ENCODE peak calls at places on chromosomes 11 and 22, in ten cellular contexts. One of them, this sample, is unnamed.

GRCh38 chr11:103109818-103110388 is 677 bp downstream of the DYNC2H1 start:
- DNase-seq in ovary: no peak
- DNase-seq in body of pancreas: no peak
- DNase-seq in A549: no peak
- DNase-seq in right lobe of liver: no peak
- DNase-seq in stomach: no peak
- DNase-seq in NB4: no peak
- DNase-seq in transverse colon: no peak
- DNase-seq in gastrocnemius medialis: no peak
- DNase-seq in heart left ventricle: no peak
- DNase-seq in this sample: peak

GRCh38 chr11:70140859-70141489 is 62.1 kb upstream of the FADD start:
- DNase-seq in ovary: no peak
- DNase-seq in body of pancreas: no peak
- DNase-seq in A549: no peak
- DNase-seq in right lobe of liver: no peak
- DNase-seq in stomach: no peak
- DNase-seq in NB4: no peak
- DNase-seq in transverse colon: no peak
- DNase-seq in gastrocnemius medialis: no peak
- DNase-seq in heart left ventricle: no peak
- DNase-seq in this sample: no peak

GRCh38 chr22:24325105-24325757 is 54.6 kb downstream of the SPECC1L start:
- DNase-seq in ovary: no peak
- DNase-seq in body of pancreas: peak
- DNase-seq in A549: peak
- DNase-seq in right lobe of liver: no peak
- DNase-seq in stomach: no peak
- DNase-seq in NB4: peak
- DNase-seq in transverse colon: no peak
- DNase-seq in gastrocnemius medialis: no peak
- DNase-seq in heart left ventricle: no peak
- DNase-seq in this sample: no peak

GRCh38 chr11:43410394-43410793 is 51.7 kb downstream of the TTC17 start:
- DNase-seq in ovary: no peak
- DNase-seq in body of pancreas: peak
- DNase-seq in A549: no peak
- DNase-seq in right lobe of liver: no peak
- DNase-seq in stomach: no peak
- DNase-seq in NB4: no peak
- DNase-seq in transverse colon: peak
- DNase-seq in gastrocnemius medialis: no peak
- DNase-seq in heart left ventricle: no peak
- DNase-seq in this sample: no peak

GRCh38 chr11:86279713-86280112 is 22.3 kb upstream of the HIKESHI start:
- DNase-seq in ovary: no peak
- DNase-seq in body of pancreas: no peak
- DNase-seq in A549: no peak
- DNase-seq in right lobe of liver: no peak
- DNase-seq in stomach: no peak
- DNase-seq in NB4: no peak
- DNase-seq in transverse colon: no peak
- DNase-seq in gastrocnemius medialis: no peak
- DNase-seq in heart left ventricle: no peak
- DNase-seq in this sample: no peak

GRCh38 chr11:36996795-36997194 is 398.8 kb upstream of the RAG2 start:
- DNase-seq in ovary: no peak
- DNase-seq in body of pancreas: no peak
- DNase-seq in A549: no peak
- DNase-seq in right lobe of liver: no peak
- DNase-seq in stomach: no peak
- DNase-seq in NB4: no peak
- DNase-seq in transverse colon: no peak
- DNase-seq in gastrocnemius medialis: no peak
- DNase-seq in heart left ventricle: no peak
- DNase-seq in this sample: no peak

GRCh38 chr11:38788591-38788990 is 2190.6 kb upstream of the RAG2 start:
- DNase-seq in ovary: no peak
- DNase-seq in body of pancreas: no peak
- DNase-seq in A549: no peak
- DNase-seq in right lobe of liver: no peak
- DNase-seq in stomach: no peak
- DNase-seq in NB4: no peak
- DNase-seq in transverse colon: no peak
- DNase-seq in gastrocnemius medialis: no peak
- DNase-seq in heart left ventricle: no peak
- DNase-seq in this sample: no peak

GRCh38 chr11:112227002-112227401 is 774 bp downstream of the PTS start:
- DNase-seq in ovary: no peak
- DNase-seq in body of pancreas: no peak
- DNase-seq in A549: peak
- DNase-seq in right lobe of liver: no peak
- DNase-seq in stomach: no peak
- DNase-seq in NB4: peak
- DNase-seq in transverse colon: no peak
- DNase-seq in gastrocnemius medialis: no peak
- DNase-seq in heart left ventricle: no peak
- DNase-seq in this sample: no peak

GRCh38 chr11:87368876-87369480 is 331.2 kb downstream of the TMEM135 start:
- DNase-seq in ovary: no peak
- DNase-seq in body of pancreas: no peak
- DNase-seq in A549: no peak
- DNase-seq in right lobe of liver: no peak
- DNase-seq in stomach: no peak
- DNase-seq in NB4: no peak
- DNase-seq in transverse colon: no peak
- DNase-seq in gastrocnemius medialis: no peak
- DNase-seq in heart left ventricle: no peak
- DNase-seq in this sample: no peak

GRCh38 chr11:29300441-29300840 is 716.4 kb downstream of the KCNA4 start:
- DNase-seq in ovary: no peak
- DNase-seq in body of pancreas: no peak
- DNase-seq in A549: no peak
- DNase-seq in right lobe of liver: no peak
- DNase-seq in stomach: no peak
- DNase-seq in NB4: no peak
- DNase-seq in transverse colon: no peak
- DNase-seq in gastrocnemius medialis: no peak
- DNase-seq in heart left ventricle: no peak
- DNase-seq in this sample: no peak

GRCh38 chr22:32043391-32043790 is 330 bp downstream of the SLC5A1 start:
- DNase-seq in ovary: no peak
- DNase-seq in body of pancreas: no peak
- DNase-seq in A549: no peak
- DNase-seq in right lobe of liver: no peak
- DNase-seq in stomach: no peak
- DNase-seq in NB4: no peak
- DNase-seq in transverse colon: no peak
- DNase-seq in gastrocnemius medialis: no peak
- DNase-seq in heart left ventricle: no peak
- DNase-seq in this sample: no peak

GRCh38 chr22:28002863-28003565 is 84.0 kb upstream of the PITPNB start:
- DNase-seq in ovary: no peak
- DNase-seq in body of pancreas: no peak
- DNase-seq in A549: no peak
- DNase-seq in right lobe of liver: no peak
- DNase-seq in stomach: no peak
- DNase-seq in NB4: peak
- DNase-seq in transverse colon: no peak
- DNase-seq in gastrocnemius medialis: no peak
- DNase-seq in heart left ventricle: no peak
- DNase-seq in this sample: no peak

GRCh38 chr11:11782532-11783110 is 59.2 kb upstream of the USP47 start:
- DNase-seq in ovary: no peak
- DNase-seq in body of pancreas: peak
- DNase-seq in A549: no peak
- DNase-seq in right lobe of liver: no peak
- DNase-seq in stomach: peak
- DNase-seq in NB4: no peak
- DNase-seq in transverse colon: peak
- DNase-seq in gastrocnemius medialis: peak
- DNase-seq in heart left ventricle: no peak
- DNase-seq in this sample: no peak

DNA sequence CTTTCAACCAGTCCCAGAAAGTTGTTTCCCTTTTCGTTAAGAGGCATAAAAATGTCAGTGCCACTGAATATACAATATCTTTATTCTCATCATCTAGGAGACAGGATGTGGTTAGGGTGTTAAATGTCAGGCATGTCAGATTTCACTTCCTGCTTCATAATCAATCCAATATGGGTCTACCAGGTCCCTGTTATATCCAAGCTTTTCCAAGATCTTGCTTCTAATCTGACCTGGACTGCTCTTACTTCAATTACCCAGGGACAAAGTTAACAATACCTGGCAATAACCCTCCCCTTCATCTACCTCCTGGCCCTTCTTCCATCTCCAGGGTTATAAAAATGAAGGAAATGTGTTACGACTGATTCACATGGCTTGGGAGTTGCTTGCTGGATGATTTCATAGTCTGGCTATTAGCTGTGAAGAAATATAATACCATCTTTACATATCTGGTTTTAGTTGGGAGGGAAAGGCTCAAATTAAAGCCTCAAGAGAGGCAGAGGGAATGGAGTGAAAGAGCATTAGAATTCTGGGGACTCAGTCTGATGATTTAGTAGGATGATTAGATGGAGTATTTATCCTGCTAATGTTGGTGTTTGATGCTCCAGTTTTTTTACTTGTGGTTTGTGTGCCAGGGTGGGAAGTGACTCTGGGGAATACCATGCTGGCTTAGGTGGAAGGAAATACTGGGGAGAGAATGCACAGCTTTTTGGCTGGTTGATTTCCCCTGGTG is 534.3 kb downstream of the ETS1 start:
- DNase-seq in ovary: no peak
- DNase-seq in body of pancreas: no peak
- DNase-seq in A549: no peak
- DNase-seq in right lobe of liver: no peak
- DNase-seq in stomach: no peak
- DNase-seq in NB4: peak
- DNase-seq in transverse colon: no peak
- DNase-seq in gastrocnemius medialis: no peak
- DNase-seq in heart left ventricle: no peak
- DNase-seq in this sample: no peak
- H3K4me3 ChIP-seq in ovary: no peak
- H3K4me3 ChIP-seq in body of pancreas: no peak
- H3K4me3 ChIP-seq in A549: no peak
- H3K4me3 ChIP-seq in right lobe of liver: no peak
- H3K4me3 ChIP-seq in stomach: no peak
- H3K4me3 ChIP-seq in NB4: no peak
- H3K4me3 ChIP-seq in transverse colon: no peak
- H3K4me3 ChIP-seq in gastrocnemius medialis: no peak
- H3K4me3 ChIP-seq in heart left ventricle: no peak
- H3K4me3 ChIP-seq in this sample: no peak

DNA sequence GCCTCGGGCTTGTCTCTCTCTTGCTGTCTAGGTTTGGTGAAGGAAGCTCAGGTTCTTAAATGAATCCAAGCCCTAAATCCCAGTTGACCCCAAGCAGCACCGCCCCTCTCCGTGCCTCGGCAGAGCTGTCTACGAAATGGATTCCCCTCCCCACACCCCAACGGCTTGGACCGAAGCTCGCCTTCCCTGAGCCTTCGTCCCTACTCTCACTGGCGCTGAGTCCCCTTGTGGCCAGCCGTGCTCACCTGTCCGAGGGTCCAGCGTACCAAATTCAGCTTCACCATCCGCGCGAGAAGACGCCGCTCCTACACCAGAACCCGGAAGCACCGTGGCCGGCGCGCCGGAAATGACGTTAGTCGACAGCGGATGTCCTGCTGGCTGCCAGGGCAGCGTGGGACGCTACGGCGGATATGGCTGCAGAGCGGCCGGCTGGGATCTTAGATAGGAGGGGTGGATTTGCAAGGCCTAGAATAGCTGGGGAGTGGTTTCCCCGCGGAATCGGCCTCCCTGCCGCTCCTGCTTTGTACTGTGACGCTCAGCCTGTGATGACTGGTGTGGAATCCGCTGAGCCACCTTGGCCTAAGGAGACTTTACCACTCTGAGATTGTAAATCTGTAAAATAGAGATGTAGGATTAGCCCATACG is at the start of gene TFIP11:
- DNase-seq in ovary: peak
- DNase-seq in body of pancreas: peak
- DNase-seq in A549: peak
- DNase-seq in right lobe of liver: peak
- DNase-seq in stomach: peak
- DNase-seq in NB4: peak
- DNase-seq in transverse colon: peak
- DNase-seq in gastrocnemius medialis: peak
- DNase-seq in heart left ventricle: peak
- DNase-seq in this sample: peak
- TF ChIP-seq POLR2A in ovary: peak
- TF ChIP-seq POLR2A in body of pancreas: peak
- TF ChIP-seq POLR2A in A549: peak
- TF ChIP-seq POLR2A in right lobe of liver: peak
- TF ChIP-seq POLR2A in stomach: no peak
- TF ChIP-seq POLR2A in NB4: peak
- TF ChIP-seq POLR2A in transverse colon: peak
- TF ChIP-seq POLR2A in gastrocnemius medialis: peak
- TF ChIP-seq POLR2A in heart left ventricle: no peak
- TF ChIP-seq POLR2A in this sample: peak

DNA sequence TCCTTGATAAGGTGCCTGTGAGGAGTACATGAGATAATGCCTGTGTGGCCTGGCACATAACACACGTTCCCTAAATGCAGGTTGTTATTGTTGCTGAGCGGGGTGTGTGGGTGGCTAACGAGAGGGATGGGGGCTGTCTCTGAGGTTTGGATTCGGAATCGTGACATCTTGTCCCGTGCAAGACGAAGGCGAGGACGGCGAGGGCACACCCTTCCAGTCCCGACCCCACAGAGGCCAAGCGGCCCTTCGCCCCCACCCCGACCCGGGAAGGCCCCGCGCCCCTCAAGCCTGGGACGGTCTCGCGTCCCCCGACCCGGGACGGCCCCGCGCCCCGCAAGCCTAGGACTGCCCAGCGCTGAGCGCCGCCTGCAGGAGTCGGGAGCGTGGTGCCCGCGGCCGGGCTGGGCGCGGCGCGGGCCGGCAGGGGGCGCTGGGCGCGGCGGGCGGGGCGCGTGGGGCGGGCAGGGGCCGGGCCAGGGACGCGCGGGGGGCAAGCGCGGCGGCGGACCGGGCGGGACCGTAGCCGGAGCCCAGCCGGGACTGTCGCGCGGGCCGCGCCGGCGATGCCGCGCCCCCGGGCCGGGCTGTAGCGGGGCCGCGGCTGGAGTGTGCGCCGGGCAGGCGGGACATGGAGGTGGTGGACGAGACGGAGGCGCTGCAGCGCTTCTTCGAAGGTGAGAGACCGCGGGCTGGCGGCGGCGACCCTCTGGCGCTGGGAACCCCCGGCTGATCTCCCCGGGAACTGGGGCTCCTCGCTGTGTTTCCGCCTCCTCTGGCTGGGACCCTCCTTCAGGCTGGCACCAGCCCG is at the start of gene MYRF:
- DNase-seq in ovary: peak
- DNase-seq in body of pancreas: peak
- DNase-seq in A549: peak
- DNase-seq in right lobe of liver: no peak
- DNase-seq in stomach: peak
- DNase-seq in NB4: peak
- DNase-seq in transverse colon: peak
- DNase-seq in gastrocnemius medialis: no peak
- DNase-seq in heart left ventricle: no peak
- DNase-seq in this sample: peak
- H3K4me3 ChIP-seq in ovary: peak
- H3K4me3 ChIP-seq in body of pancreas: peak
- H3K4me3 ChIP-seq in A549: peak
- H3K4me3 ChIP-seq in right lobe of liver: peak
- H3K4me3 ChIP-seq in stomach: peak
- H3K4me3 ChIP-seq in NB4: no peak
- H3K4me3 ChIP-seq in transverse colon: peak
- H3K4me3 ChIP-seq in gastrocnemius medialis: peak
- H3K4me3 ChIP-seq in heart left ventricle: peak
- H3K4me3 ChIP-seq in this sample: peak

GRCh38 chr11:47213985-47214564 is 699 bp upstream of the DDB2 start:
- DNase-seq in ovary: peak
- DNase-seq in body of pancreas: peak
- DNase-seq in A549: peak
- DNase-seq in right lobe of liver: peak
- DNase-seq in stomach: peak
- DNase-seq in NB4: peak
- DNase-seq in transverse colon: peak
- DNase-seq in gastrocnemius medialis: peak
- DNase-seq in heart left ventricle: peak
- DNase-seq in this sample: peak
- TF ChIP-seq POLR2A in ovary: peak
- TF ChIP-seq POLR2A in body of pancreas: peak
- TF ChIP-seq POLR2A in A549: peak
- TF ChIP-seq POLR2A in right lobe of liver: peak
- TF ChIP-seq POLR2A in stomach: no peak
- TF ChIP-seq POLR2A in NB4: peak
- TF ChIP-seq POLR2A in transverse colon: peak
- TF ChIP-seq POLR2A in gastrocnemius medialis: peak
- TF ChIP-seq POLR2A in heart left ventricle: no peak
- TF ChIP-seq POLR2A in this sample: peak

This sample was measured in Peyer's patch.